ENCODE peak calls at places on chromosomes 13 and 19, in four cellular contexts. G is mesendoderm, N is SK-N-SH, Q is adipocyte. O is an unnamed sample.
A peak's percentile ranks its signal among the peaks of the same experiment; 100 is the strongest.

GRCh38 chr13:60448907-60449510 is 52.0 kb downstream of the TDRD3 start:
- DNase-seq in G (peak; percentile 55), N (peak; percentile 24), Q (peak; percentile 81), O (peak; percentile 50)

GRCh38 chr13:31765441-31765840 is 26.1 kb downstream of the RXFP2 start:
- DNase-seq in G (peak; percentile 54), N (no peak), Q (peak; percentile 71), O (no peak)

GRCh38 chr19:45507864-45508680 is 793 bp downstream of the VASP start:
- DNase-seq in G (peak; percentile 90), N (no peak), Q (peak; percentile 57), O (peak; percentile 89)

GRCh38 chr13:27751953-27752352 is 40.3 kb upstream of the GSX1 start:
- DNase-seq in G (no peak), N (no peak), Q (no peak), O (no peak)

GRCh38 chr13:88948501-88948900 is 1277.3 kb downstream of the SLITRK5 start:
- DNase-seq in G (no peak), N (no peak), Q (no peak), O (no peak)

GRCh38 chr13:83845121-83845520 is 37.2 kb downstream of the SLITRK1 start:
- DNase-seq in G (no peak), N (no peak), Q (no peak), O (no peak)

GRCh38 chr19:44925114-44925891 is 10.9 kb downstream of the APOC1 start:
- DNase-seq in G (no peak), N (no peak), Q (peak; percentile 69), O (no peak)

GRCh38 chr13:65336916-65337315 is 1893.2 kb downstream of the PCDH9 start:
- DNase-seq in G (no peak), N (no peak), Q (peak; percentile 80), O (no peak)

GRCh38 chr19:51259348-51260245 is 8.7 kb downstream of the SIGLECL1 start:
- DNase-seq in G (peak; percentile 62), N (peak; percentile 48), Q (peak; percentile 26), O (peak; percentile 85)

GRCh38 chr13:38283346-38283745 is 66.3 kb upstream of the UFM1 start:
- DNase-seq in G (peak; percentile 22), N (no peak), Q (peak; percentile 12), O (no peak)

GRCh38 chr13:97653741-97654140 is 219.8 kb downstream of the RAP2A start:
- DNase-seq in G (no peak), N (no peak), Q (peak; percentile 88), O (no peak)

GRCh38 chr13:59157181-59157580 is 1006.5 kb downstream of the DIAPH3 start:
- DNase-seq in G (no peak), N (no peak), Q (no peak), O (no peak)

GRCh38 chr19:17347361-17347760 is 10.0 kb downstream of the GTPBP3 start:
- DNase-seq in G (no peak), N (no peak), Q (no peak), O (no peak)

GRCh38 chr13:30978981-30979956 is 46.8 kb downstream of the TEX26 start:
- DNase-seq in G (peak; percentile 90), N (peak; percentile 29), Q (no peak), O (peak; percentile 96)

GRCh38 chr13:23744315-23744714 is 144.9 kb downstream of the MIPEP start:
- DNase-seq in G (no peak), N (no peak), Q (no peak), O (no peak)

GRCh38 chr13:79492313-79492798 is 11.4 kb downstream of the NDFIP2 start:
- DNase-seq in G (peak; percentile 61), N (no peak), Q (peak; percentile 41), O (peak; percentile 59)

GRCh38 chr19:48424694-48425219 is 21.0 kb upstream of the GRWD1 start:
- DNase-seq in G (peak; percentile 86), N (no peak), Q (peak; percentile 59), O (peak; percentile 80)

GRCh38 chr13:40518481-40518882 is 148.0 kb downstream of the FOXO1 start:
- DNase-seq in G (peak; percentile 68), N (no peak), Q (no peak), O (peak; percentile 67)

GRCh38 chr19:2575734-2576481 is 100.0 kb downstream of the GADD45B start:
- DNase-seq in G (no peak), N (peak; percentile 53), Q (no peak), O (peak; percentile 50)

GRCh38 chr19:29526730-29527499 is 1.1 kb downstream of the VSTM2B start:
- DNase-seq in G (peak; percentile 32), N (peak; percentile 49), Q (no peak), O (peak; percentile 74)

GRCh38 chr13:112159575-112160547 is 92.9 kb downstream of the SOX1 start:
- DNase-seq in G (no peak), N (no peak), Q (no peak), O (no peak)

GRCh38 chr13:112165712-112166111 is 98.8 kb downstream of the SOX1 start:
- DNase-seq in G (no peak), N (no peak), Q (no peak), O (peak; percentile 54)

GRCh38 chr13:112158961-112159360 is 92.0 kb downstream of the SOX1 start:
- DNase-seq in G (no peak), N (no peak), Q (no peak), O (no peak)

GRCh38 chr13:112160558-112160957 is 93.6 kb downstream of the SOX1 start:
- DNase-seq in G (no peak), N (no peak), Q (no peak), O (no peak)

DNA sequence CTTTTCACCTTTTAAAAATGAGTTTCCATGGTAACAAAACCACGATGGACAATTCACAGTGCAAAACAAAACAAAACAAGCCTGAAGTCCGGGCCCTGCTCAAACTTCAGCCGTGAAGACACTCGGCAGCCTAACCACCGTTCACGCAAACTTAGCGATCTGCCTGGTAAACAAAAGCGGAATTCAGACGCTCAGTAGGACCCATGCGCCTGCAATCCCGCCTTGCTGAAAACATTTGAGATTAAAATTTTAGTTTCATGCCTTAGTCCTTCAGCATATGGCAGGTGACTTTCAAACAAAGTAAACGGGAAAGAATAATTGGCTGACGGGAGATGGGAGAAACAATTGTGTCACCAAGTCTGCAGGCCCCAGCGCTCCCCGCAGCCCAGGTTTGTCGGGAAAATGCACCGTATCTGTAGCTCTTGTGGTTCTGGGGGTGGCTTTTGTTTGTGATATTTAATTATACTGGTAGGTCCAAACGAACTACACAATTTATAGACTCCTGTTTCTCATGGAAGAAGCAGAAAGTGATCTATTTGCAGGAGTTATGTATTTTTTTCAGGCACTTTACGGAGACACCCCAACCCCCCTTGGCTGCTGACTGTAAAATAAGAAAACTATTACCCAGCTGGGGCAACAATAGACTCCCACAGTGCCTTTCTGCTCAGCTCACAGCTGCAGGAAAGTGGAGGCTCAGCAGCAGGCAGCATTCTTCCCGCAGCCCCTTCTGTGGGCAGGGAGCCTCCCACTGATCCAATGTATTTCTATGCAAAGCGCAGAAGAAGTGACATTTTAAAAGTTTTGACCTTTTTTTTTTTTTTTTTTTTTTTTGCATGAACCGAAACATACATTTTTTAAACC is 94.7 kb downstream of the SOX1 start:
- DNase-seq in G (peak; percentile 67), N (no peak), Q (no peak), O (peak; percentile 81)
- H3K9ac ChIP-seq in G (peak overlapping the region; percentile 49), N (no peak overlapping the region), Q (no peak overlapping the region), O (no peak overlapping the region)

DNA sequence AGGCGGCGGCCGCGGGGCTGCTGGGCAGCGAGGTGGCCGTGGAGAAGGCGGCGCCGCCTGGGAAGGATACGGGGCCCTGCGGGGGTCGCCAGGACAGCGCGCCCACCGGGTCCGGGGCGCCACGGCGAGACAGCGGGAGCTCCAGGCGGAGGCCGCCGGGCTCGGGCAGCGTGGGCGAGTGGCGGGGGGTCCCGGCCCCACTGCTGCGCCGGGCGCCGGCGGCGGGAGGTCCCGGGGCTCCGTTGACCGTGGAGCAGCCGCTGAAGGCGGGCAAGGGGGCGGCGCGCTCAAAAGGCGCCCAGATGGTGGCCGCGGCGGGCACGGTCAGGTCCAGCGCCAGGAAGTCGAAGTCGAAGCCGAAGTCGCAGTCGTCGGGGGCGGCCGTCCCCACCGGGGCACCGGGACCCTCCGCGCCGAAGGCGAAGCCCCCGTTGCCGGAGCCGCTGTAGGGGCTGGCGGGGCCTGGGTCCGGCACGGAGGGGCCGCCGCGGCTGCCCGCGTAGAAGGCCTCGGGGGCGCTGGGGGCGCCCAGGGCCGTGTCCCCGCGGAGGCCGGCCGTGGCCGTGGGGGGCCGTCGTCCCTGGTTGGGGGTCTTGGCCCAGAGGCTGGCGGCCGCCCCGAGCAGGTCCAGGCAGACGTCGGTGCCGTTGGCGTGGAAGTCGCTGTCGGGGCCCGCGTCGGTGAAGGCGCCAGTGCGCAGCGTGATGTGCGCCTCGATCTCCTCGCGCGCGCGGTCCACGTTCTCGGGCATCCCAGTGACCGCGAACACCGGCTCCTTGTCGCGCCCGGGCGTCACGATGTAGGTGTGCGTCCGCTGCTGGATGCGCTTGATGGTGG is 12.1 kb downstream of the MEX3D start:
- DNase-seq in G (no peak), N (no peak), Q (no peak), O (no peak)
- H3K4me1 ChIP-seq in G (no peaks in the 10 kb centered on the region), N (no peaks in the 10 kb centered on the region), Q (no peaks in the 10 kb centered on the region), O (no peaks in the 10 kb centered on the region)

DNA sequence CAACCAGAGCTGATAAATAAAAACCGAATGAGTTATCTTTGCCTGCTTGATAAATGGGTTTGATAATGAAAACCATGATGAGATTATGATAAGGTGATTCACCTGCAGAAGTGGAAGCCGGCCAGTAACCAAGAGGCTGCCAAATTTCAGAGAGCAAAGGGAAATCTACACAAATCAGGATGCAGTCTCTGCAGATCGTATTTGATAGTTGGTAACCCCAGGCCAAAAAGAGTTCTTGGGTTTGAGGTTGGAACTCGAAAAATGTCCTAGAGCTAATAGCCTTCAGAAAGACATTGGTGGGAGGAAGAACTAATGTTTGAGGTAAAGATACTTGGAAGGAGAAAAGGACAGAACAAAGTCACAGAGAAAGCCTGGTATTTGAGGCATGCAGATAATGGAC is 9.6 kb upstream of the LATS2 start:
- DNase-seq in G (peak; percentile 55), N (no peak), Q (no peak), O (no peak)
- H3K36me3 ChIP-seq in G (no peaks in the 10 kb centered on the region), N (no peaks in the 10 kb centered on the region), Q (no peaks in the 10 kb centered on the region), O (no peaks in the 10 kb centered on the region)

GRCh38 chr19:38336638-38337359 is 1.2 kb downstream of the CATSPERG start:
- DNase-seq in G (peak; percentile 97), N (peak; percentile 90), Q (peak; percentile 97), O (peak; percentile 99)
- H3K9ac ChIP-seq in G (peak overlapping the region; percentile 60), N (peak overlapping the region; percentile 57), Q (peak overlapping the region; percentile 81), O (no peak overlapping the region)

GRCh38 chr13:99277629-99278028 is 19.4 kb upstream of the GPR18 start:
- DNase-seq in G (no peak), N (no peak), Q (no peak), O (no peak)
- H3K4me1 ChIP-seq in G (no peaks in the 10 kb centered on the region), N (peaks cover 1% of the 10 kb centered on the region), Q (peaks cover 31% of the 10 kb centered on the region), O (peaks cover 3% of the 10 kb centered on the region)

GRCh38 chr19:19404879-19405860 is at the start of gene GATAD2A:
- DNase-seq in G (peak; percentile 93), N (peak; percentile 98), Q (peak; percentile 98), O (peak; percentile 96)

GRCh38 chr19:19399733-19400438 is 5.6 kb upstream of the GATAD2A start:
- DNase-seq in G (no peak), N (peak; percentile 46), Q (peak; percentile 30), O (no peak)

GRCh38 chr19:19402656-19403372 is 2.7 kb upstream of the GATAD2A start:
- DNase-seq in G (no peak), N (no peak), Q (peak; percentile 78), O (no peak)

GRCh38 chr19:19405919-19406877 is 723 bp downstream of the GATAD2A start:
- DNase-seq in G (peak; percentile 55), N (peak; percentile 80), Q (peak; percentile 73), O (peak; percentile 78)

GRCh38 chr19:19403373-19403901 is 2.0 kb upstream of the GATAD2A start:
- DNase-seq in G (no peak), N (no peak), Q (peak; percentile 61), O (no peak)
- H3K36me3 ChIP-seq in G (no peaks in the 10 kb centered on the region), N (no peaks in the 10 kb centered on the region), Q (no peaks in the 10 kb centered on the region), O (no peaks in the 10 kb centered on the region)

GRCh38 chr13:33322474-33322827 is 36.9 kb upstream of the STARD13 start:
- DNase-seq in G (no peak), N (no peak), Q (peak; percentile 72), O (no peak)
- H3K9ac ChIP-seq in G (no peak overlapping the region), N (no peak overlapping the region), Q (peak overlapping the region; percentile 66), O (no peak overlapping the region)

O was measured in endodermal cell.